ENCODE peak calls at places on chromosome 20, in six cellular contexts. One of them, this sample, is unnamed.

GRCh38 chr20:32832664-32833063 is 12.9 kb downstream of the MAPRE1 start:
- DNase-seq in hypothalamus: no peak
- DNase-seq in frontal cortex: no peak
- DNase-seq in mucosa of gallbladder: no peak
- DNase-seq in NCI-H1105: no peak
- DNase-seq in psoas muscle: no peak
- DNase-seq in this sample: no peak

GRCh38 chr20:25238319-25239037 is 9.4 kb upstream of the PYGB start:
- DNase-seq in hypothalamus: no peak
- DNase-seq in frontal cortex: no peak
- DNase-seq in mucosa of gallbladder: no peak
- DNase-seq in NCI-H1105: no peak
- DNase-seq in psoas muscle: no peak
- DNase-seq in this sample: no peak

GRCh38 chr20:6079011-6079410 is 25.2 kb upstream of the LRRN4 start:
- DNase-seq in hypothalamus: no peak
- DNase-seq in frontal cortex: no peak
- DNase-seq in mucosa of gallbladder: no peak
- DNase-seq in NCI-H1105: no peak
- DNase-seq in psoas muscle: no peak
- DNase-seq in this sample: no peak

GRCh38 chr20:62898970-62899632 is 27.2 kb downstream of the DIDO1 start:
- DNase-seq in hypothalamus: no peak
- DNase-seq in frontal cortex: no peak
- DNase-seq in mucosa of gallbladder: no peak
- DNase-seq in NCI-H1105: no peak
- DNase-seq in psoas muscle: no peak
- DNase-seq in this sample: peak

GRCh38 chr20:15065794-15066193 is 728.4 kb upstream of the FLRT3 start:
- DNase-seq in hypothalamus: no peak
- DNase-seq in frontal cortex: no peak
- DNase-seq in mucosa of gallbladder: no peak
- DNase-seq in NCI-H1105: no peak
- DNase-seq in psoas muscle: no peak
- DNase-seq in this sample: no peak

GRCh38 chr20:21529863-21530262 is 16.0 kb upstream of the NKX2-2 start:
- DNase-seq in hypothalamus: no peak
- DNase-seq in frontal cortex: no peak
- DNase-seq in mucosa of gallbladder: no peak
- DNase-seq in NCI-H1105: no peak
- DNase-seq in psoas muscle: no peak
- DNase-seq in this sample: no peak

GRCh38 chr20:59933296-59933848 is at the start of gene SYCP2:
- DNase-seq in hypothalamus: peak
- DNase-seq in frontal cortex: peak
- DNase-seq in mucosa of gallbladder: peak
- DNase-seq in NCI-H1105: no peak
- DNase-seq in psoas muscle: peak
- DNase-seq in this sample: no peak

GRCh38 chr20:62358171-62358719 is 8.9 kb downstream of the LAMA5 start:
- DNase-seq in hypothalamus: no peak
- DNase-seq in frontal cortex: no peak
- DNase-seq in mucosa of gallbladder: no peak
- DNase-seq in NCI-H1105: no peak
- DNase-seq in psoas muscle: peak
- DNase-seq in this sample: no peak

GRCh38 chr20:19799325-19799724 is 41.3 kb downstream of the RIN2 start:
- DNase-seq in hypothalamus: no peak
- DNase-seq in frontal cortex: no peak
- DNase-seq in mucosa of gallbladder: no peak
- DNase-seq in NCI-H1105: no peak
- DNase-seq in psoas muscle: no peak
- DNase-seq in this sample: no peak

GRCh38 chr20:45857836-45858250 is 429 bp downstream of the ZSWIM3 start:
- DNase-seq in hypothalamus: no peak
- DNase-seq in frontal cortex: no peak
- DNase-seq in mucosa of gallbladder: no peak
- DNase-seq in NCI-H1105: no peak
- DNase-seq in psoas muscle: no peak
- DNase-seq in this sample: no peak

GRCh38 chr20:19817017-19817416 is 59.0 kb downstream of the RIN2 start:
- DNase-seq in hypothalamus: no peak
- DNase-seq in frontal cortex: no peak
- DNase-seq in mucosa of gallbladder: no peak
- DNase-seq in NCI-H1105: no peak
- DNase-seq in psoas muscle: no peak
- DNase-seq in this sample: no peak

GRCh38 chr20:60000271-60001026 is 42.2 kb downstream of the CDH26 start:
- DNase-seq in hypothalamus: no peak
- DNase-seq in frontal cortex: no peak
- DNase-seq in mucosa of gallbladder: no peak
- DNase-seq in NCI-H1105: peak
- DNase-seq in psoas muscle: no peak
- DNase-seq in this sample: peak

GRCh38 chr20:25315418-25316210 is 67.7 kb downstream of the PYGB start:
- DNase-seq in hypothalamus: no peak
- DNase-seq in frontal cortex: no peak
- DNase-seq in mucosa of gallbladder: no peak
- DNase-seq in NCI-H1105: no peak
- DNase-seq in psoas muscle: no peak
- DNase-seq in this sample: no peak

GRCh38 chr20:5829241-5829809 is 79.1 kb downstream of the SHLD1 start:
- DNase-seq in hypothalamus: no peak
- DNase-seq in frontal cortex: no peak
- DNase-seq in mucosa of gallbladder: no peak
- DNase-seq in NCI-H1105: no peak
- DNase-seq in psoas muscle: no peak
- DNase-seq in this sample: no peak

GRCh38 chr20:13141541-13141940 is 79.5 kb upstream of the ISM1 start:
- DNase-seq in hypothalamus: no peak
- DNase-seq in frontal cortex: no peak
- DNase-seq in mucosa of gallbladder: peak
- DNase-seq in NCI-H1105: no peak
- DNase-seq in psoas muscle: no peak
- DNase-seq in this sample: no peak

GRCh38 chr20:61252601-61253263 is 671 bp downstream of the CDH4 start:
- DNase-seq in hypothalamus: no peak
- DNase-seq in frontal cortex: peak
- DNase-seq in mucosa of gallbladder: no peak
- DNase-seq in NCI-H1105: no peak
- DNase-seq in psoas muscle: no peak
- DNase-seq in this sample: no peak

GRCh38 chr20:53582574-53583351 is 10.9 kb downstream of the ZNF217 start:
- DNase-seq in hypothalamus: no peak
- DNase-seq in frontal cortex: no peak
- DNase-seq in mucosa of gallbladder: no peak
- DNase-seq in NCI-H1105: no peak
- DNase-seq in psoas muscle: no peak
- DNase-seq in this sample: no peak

GRCh38 chr20:58293453-58293852 is 16.1 kb upstream of the RAB22A start:
- DNase-seq in hypothalamus: no peak
- DNase-seq in frontal cortex: no peak
- DNase-seq in mucosa of gallbladder: no peak
- DNase-seq in NCI-H1105: no peak
- DNase-seq in psoas muscle: no peak
- DNase-seq in this sample: no peak

GRCh38 chr20:53708129-53708968 is 114.7 kb upstream of the ZNF217 start:
- DNase-seq in hypothalamus: no peak
- DNase-seq in frontal cortex: no peak
- DNase-seq in mucosa of gallbladder: no peak
- DNase-seq in NCI-H1105: no peak
- DNase-seq in psoas muscle: no peak
- DNase-seq in this sample: no peak

GRCh38 chr20:47535994-47536393 is 34.3 kb downstream of the NCOA3 start:
- DNase-seq in hypothalamus: no peak
- DNase-seq in frontal cortex: no peak
- DNase-seq in mucosa of gallbladder: no peak
- DNase-seq in NCI-H1105: no peak
- DNase-seq in psoas muscle: no peak
- DNase-seq in this sample: no peak

GRCh38 chr20:17671565-17671964 is 10.5 kb downstream of the RRBP1 start:
- DNase-seq in hypothalamus: no peak
- DNase-seq in frontal cortex: no peak
- DNase-seq in mucosa of gallbladder: no peak
- DNase-seq in NCI-H1105: no peak
- DNase-seq in psoas muscle: no peak
- DNase-seq in this sample: no peak

GRCh38 chr20:51318058-51318960 is 224.2 kb downstream of the NFATC2 start:
- DNase-seq in hypothalamus: peak
- DNase-seq in frontal cortex: no peak
- DNase-seq in mucosa of gallbladder: peak
- DNase-seq in NCI-H1105: peak
- DNase-seq in psoas muscle: no peak
- DNase-seq in this sample: peak

GRCh38 chr20:25292176-25292891 is 44.4 kb downstream of the PYGB start:
- DNase-seq in hypothalamus: no peak
- DNase-seq in frontal cortex: no peak
- DNase-seq in mucosa of gallbladder: no peak
- DNase-seq in NCI-H1105: no peak
- DNase-seq in psoas muscle: no peak
- DNase-seq in this sample: no peak